ENCODE peak calls at places on chromosomes 7 and 10, in four cellular contexts. D, N, T and Q are unnamed samples.

GRCh38 chr7:88835147-88835728 is 39.7 kb upstream of the TEX47 start:
- DNase-seq in D (peak; percentile 54), N (peak; percentile 20), T (no peak), Q (no peak)

GRCh38 chr10:125398270-125398669 is 237.9 kb upstream of the CTBP2 start:
- DNase-seq in D (no peak), N (no peak), T (no peak), Q (no peak)

GRCh38 chr7:29969706-29970105 is 19.9 kb downstream of the SCRN1 start:
- DNase-seq in D (no peak), N (no peak), T (no peak), Q (no peak)

GRCh38 chr7:127865466-127865865 is 165.8 kb downstream of the LRRC4 start:
- DNase-seq in D (peak; percentile 33), N (no peak), T (peak; percentile 72), Q (no peak)

GRCh38 chr10:81179805-81180452 is 642.2 kb downstream of the SH2D4B start:
- DNase-seq in D (peak; percentile 58), N (no peak), T (peak; percentile 2), Q (no peak)

GRCh38 chr7:95907337-95907736 is 135.0 kb downstream of the DYNC1I1 start:
- DNase-seq in D (no peak), N (no peak), T (no peak), Q (no peak)

GRCh38 chr7:2621948-2622640 is 9.7 kb upstream of the TTYH3 start:
- DNase-seq in D (peak; percentile 93), N (no peak), T (no peak), Q (no peak)

GRCh38 chr7:89200758-89201157 is 405.2 kb upstream of the TEX47 start:
- DNase-seq in D (no peak), N (no peak), T (no peak), Q (no peak)

GRCh38 chr10:98030093-98030821 is at the start of gene CRTAC1:
- DNase-seq in D (peak; percentile 78), N (peak; percentile 30), T (no peak), Q (no peak)

GRCh38 chr7:155521007-155521742 is 25.2 kb downstream of the CNPY1 start:
- DNase-seq in D (no peak), N (no peak), T (no peak), Q (no peak)

GRCh38 chr7:55173671-55174070 is 154.9 kb downstream of the EGFR start:
- DNase-seq in D (no peak), N (no peak), T (no peak), Q (no peak)

GRCh38 chr10:97851341-97852001 is 1.8 kb downstream of the GOLGA7B start:
- DNase-seq in D (no peak), N (no peak), T (no peak), Q (no peak)

GRCh38 chr10:112792487-112793196 is 157.4 kb upstream of the TCF7L2 start:
- DNase-seq in D (no peak), N (peak; percentile 49), T (peak; percentile 56), Q (peak; percentile 76)

GRCh38 chr7:103574536-103574935 is 128.5 kb upstream of the SLC26A5 start:
- DNase-seq in D (no peak), N (no peak), T (no peak), Q (no peak)

GRCh38 chr10:31353574-31353973 is 34.6 kb downstream of the ZEB1 start:
- DNase-seq in D (peak; percentile 22), N (no peak), T (peak; percentile 76), Q (peak; percentile 15)

GRCh38 chr10:83262434-83262833 is 876.9 kb upstream of the GHITM start:
- DNase-seq in D (no peak), N (no peak), T (no peak), Q (no peak)

GRCh38 chr10:58843760-58844159 is 331.1 kb downstream of the BICC1 start:
- DNase-seq in D (no peak), N (no peak), T (no peak), Q (no peak)

GRCh38 chr7:102303669-102304422 is 17.2 kb downstream of the SH2B2 start:
- DNase-seq in D (no peak), N (no peak), T (no peak), Q (peak; percentile 39)

GRCh38 chr7:131897790-131898165 is 341.4 kb upstream of the PODXL start:
- DNase-seq in D (no peak), N (no peak), T (no peak), Q (no peak)

GRCh38 chr7:86453454-86453853 is 190.3 kb upstream of the GRM3 start:
- DNase-seq in D (no peak), N (no peak), T (no peak), Q (no peak)

GRCh38 chr10:124305984-124306383 is 112.7 kb downstream of the OAT start:
- DNase-seq in D (no peak), N (no peak), T (no peak), Q (no peak)

GRCh38 chr10:11647676-11648075 is 36.2 kb upstream of the USP6NL start:
- DNase-seq in D (no peak), N (no peak), T (no peak), Q (no peak)

GRCh38 chr7:130723784-130724183 is 10.2 kb downstream of the KLF14 start:
- DNase-seq in D (no peak), N (no peak), T (no peak), Q (no peak)

GRCh38 chr10:1198453-1199344 is 142.5 kb downstream of the WDR37 start:
- DNase-seq in D (no peak), N (no peak), T (no peak), Q (no peak)

GRCh38 chr7:130814753-130815152 is 80.7 kb upstream of the KLF14 start:
- DNase-seq in D (no peak), N (peak; percentile 57), T (peak; percentile 50), Q (no peak)

GRCh38 chr7:2080069-2080405 is 152.7 kb downstream of the MAD1L1 start:
- DNase-seq in D (no peak), N (no peak), T (no peak), Q (no peak)

GRCh38 chr10:132407846-132408278 is 10.9 kb downstream of the PWWP2B start:
- DNase-seq in D (peak; percentile 91), N (no peak), T (peak; percentile 29), Q (no peak)
- H3K4me3 ChIP-seq in D (no peak overlapping the region), N (peak overlapping the region; percentile 16), T (no peak overlapping the region), Q (no peak overlapping the region)

DNA sequence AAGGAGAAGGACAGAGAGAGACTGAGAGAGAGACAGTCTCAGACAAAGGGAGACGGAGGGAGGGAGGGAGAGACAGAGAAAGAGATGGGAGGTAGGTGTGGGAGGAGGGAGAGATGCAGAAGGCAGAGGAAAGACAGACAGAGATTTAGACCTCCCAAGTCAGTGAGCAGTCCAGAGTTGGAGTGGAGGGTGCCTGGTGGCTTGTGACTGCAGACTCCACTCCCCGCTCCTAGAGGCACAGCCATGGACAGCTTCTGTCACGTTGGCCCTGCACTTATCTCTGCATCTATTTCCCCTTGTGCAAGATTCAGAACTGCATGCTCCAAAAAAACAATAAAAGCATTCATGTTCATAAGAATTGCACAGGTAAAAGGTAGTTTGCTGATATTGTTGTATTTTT is 10.7 kb downstream of the IKZF1 start:
- DNase-seq in D (no peak), N (no peak), T (no peak), Q (no peak)
- H3K4me3 ChIP-seq in D (no peak overlapping the region), N (no peak overlapping the region), T (no peak overlapping the region), Q (no peak overlapping the region)

GRCh38 chr7:42103020-42103419 is 134.0 kb downstream of the GLI3 start:
- DNase-seq in D (no peak), N (no peak), T (no peak), Q (no peak)
- H3K4me3 ChIP-seq in D (no peak overlapping the region), N (no peak overlapping the region), T (no peak overlapping the region), Q (no peak overlapping the region)

GRCh38 chr7:148939128-148939747 is 55.1 kb upstream of the EZH2 start:
- DNase-seq in D (no peak), N (no peak), T (no peak), Q (no peak)
- H3K4me3 ChIP-seq in D (no peak overlapping the region), N (no peak overlapping the region), T (no peak overlapping the region), Q (no peak overlapping the region)

GRCh38 chr7:81500631-81501030 is 269.2 kb downstream of the HGF start:
- DNase-seq in D (no peak), N (no peak), T (no peak), Q (no peak)

GRCh38 chr7:81503771-81504170 is 266.1 kb downstream of the HGF start:
- DNase-seq in D (no peak), N (no peak), T (no peak), Q (no peak)

GRCh38 chr7:81503321-81503720 is 266.5 kb downstream of the HGF start:
- DNase-seq in D (no peak), N (no peak), T (no peak), Q (no peak)

GRCh38 chr7:81501220-81501619 is 268.6 kb downstream of the HGF start:
- DNase-seq in D (peak; percentile 23), N (no peak), T (peak; percentile 81), Q (peak; percentile 28)

DNA sequence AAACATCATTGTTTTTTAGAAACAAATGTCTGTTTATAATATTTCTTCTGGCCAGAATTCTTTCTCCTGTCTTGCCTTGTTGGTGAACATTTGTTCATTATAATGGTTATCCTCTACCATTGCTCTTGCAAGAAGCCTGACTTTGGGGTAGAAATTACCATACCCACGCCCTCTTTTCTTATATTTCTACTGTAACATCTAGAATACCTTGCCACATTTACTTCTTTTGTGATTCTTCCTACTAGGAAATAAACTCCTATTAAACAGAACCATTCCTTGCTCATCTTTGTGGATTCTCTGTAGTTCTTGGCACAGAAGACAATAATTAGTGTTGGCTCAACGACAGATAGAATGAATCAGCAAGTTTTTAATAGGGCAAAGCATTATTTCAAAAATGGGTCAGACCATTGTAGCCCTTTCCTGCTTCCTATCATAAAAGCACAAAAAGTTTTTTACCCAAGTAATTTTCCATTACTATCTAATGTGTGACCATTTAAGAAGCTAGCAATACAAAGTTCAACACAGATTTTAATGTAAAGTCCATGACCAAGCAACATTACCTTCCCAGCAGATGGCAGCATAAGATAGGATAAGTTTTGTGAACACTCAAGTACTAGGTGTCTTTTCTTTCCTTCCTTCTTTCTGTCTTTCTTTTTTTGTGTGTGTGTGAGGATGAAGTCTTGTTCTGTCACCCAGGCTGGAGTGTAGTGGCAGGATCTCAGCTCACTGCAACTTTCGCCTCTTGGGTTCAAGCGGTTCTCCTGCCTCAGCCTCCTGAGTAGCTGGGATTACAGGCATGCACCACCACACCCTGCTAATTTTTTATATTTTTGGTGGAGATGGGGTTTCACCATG is 270.4 kb downstream of the HGF start:
- DNase-seq in D (peak; percentile 76), N (peak; percentile 60), T (peak; percentile 89), Q (peak; percentile 63)
- H3K4me3 ChIP-seq in D (no peak overlapping the region), N (no peak overlapping the region), T (no peak overlapping the region), Q (no peak overlapping the region)

GRCh38 chr10:62692085-62692484 is 112.4 kb upstream of the ADO start:
- DNase-seq in D (no peak), N (no peak), T (no peak), Q (no peak)

GRCh38 chr10:62693306-62693705 is 111.2 kb upstream of the ADO start:
- DNase-seq in D (no peak), N (no peak), T (no peak), Q (no peak)

GRCh38 chr10:62690703-62691102 is 113.8 kb upstream of the ADO start:
- DNase-seq in D (no peak), N (no peak), T (no peak), Q (no peak)

GRCh38 chr10:62689712-62690111 is 114.8 kb upstream of the ADO start:
- DNase-seq in D (no peak), N (no peak), T (no peak), Q (no peak)

GRCh38 chr10:62691331-62691730 is 113.2 kb upstream of the ADO start:
- DNase-seq in D (no peak), N (no peak), T (no peak), Q (no peak)
- H3K4me3 ChIP-seq in D (no peak overlapping the region), N (no peak overlapping the region), T (no peak overlapping the region), Q (no peak overlapping the region)

GRCh38 chr10:4131407-4132215 is 346.6 kb upstream of the KLF6 start:
- DNase-seq in D (peak; percentile 15), N (no peak), T (peak; percentile 93), Q (peak; percentile 71)
- H3K4me3 ChIP-seq in D (no peak overlapping the region), N (no peak overlapping the region), T (no peak overlapping the region), Q (no peak overlapping the region)